ENCODE peak calls at places on chromosomes 3 and 15, in four cellular contexts. U, Y, C and H are unnamed samples.

GRCh38 chr3:52373676-52374075 is 57.6 kb downstream of the DNAH1 start:
- DNase-seq in Y (no peak), C (no peak), U (no peak), H (no peak)

GRCh38 chr3:27800261-27800660 is 78.1 kb upstream of the EOMES start:
- DNase-seq in U (no peak), C (no peak), Y (no peak), H (no peak)

GRCh38 chr15:100295939-100296338 is 45.8 kb downstream of the ADAMTS17 start:
- DNase-seq in C (no peak), Y (no peak), U (no peak), H (no peak)

GRCh38 chr3:123167686-123168085 is 34.1 kb upstream of the SEC22A start:
- DNase-seq in Y (no peak), C (no peak), U (no peak), H (no peak)

GRCh38 chr3:20394243-20394642 is 208.2 kb upstream of the SGO1 start:
- DNase-seq in Y (no peak), U (no peak), C (no peak), H (no peak)

GRCh38 chr3:37861540-37862051 is at the start of gene CTDSPL:
- DNase-seq in Y (no peak), C (no peak), U (peak; percentile 41), H (no peak)

GRCh38 chr3:159938712-159939111 is 49.9 kb upstream of the IL12A start:
- DNase-seq in Y (no peak), U (no peak), C (no peak), H (no peak)

GRCh38 chr3:160400048-160400630 is 689 bp downstream of the SMC4 start:
- DNase-seq in Y (no peak), U (peak; percentile 11), C (no peak), H (peak; percentile 26)

GRCh38 chr3:140014831-140015495 is 80.0 kb downstream of the CLSTN2 start:
- DNase-seq in Y (no peak), U (no peak), C (no peak), H (peak; percentile 79)

GRCh38 chr15:39362832-39363561 is 217.9 kb upstream of the THBS1 start:
- DNase-seq in U (no peak), Y (no peak), C (no peak), H (no peak)

GRCh38 chr3:46089237-46090011 is 62.1 kb upstream of the XCR1 start:
- DNase-seq in C (no peak), Y (no peak), U (no peak), H (peak; percentile 88)

GRCh38 chr15:52261498-52262242 is 33.9 kb downstream of the MYO5C start:
- DNase-seq in U (peak; percentile 53), C (peak; percentile 52), Y (peak; percentile 7), H (peak; percentile 79)

GRCh38 chr3:128222771-128223386 is 69.6 kb downstream of the EEFSEC start:
- DNase-seq in C (no peak), Y (no peak), U (no peak), H (no peak)

GRCh38 chr3:13543251-13543650 is 5.7 kb upstream of the FBLN2 start:
- DNase-seq in C (no peak), U (no peak), Y (no peak), H (no peak)

GRCh38 chr3:177144922-177145321 is 52.4 kb downstream of the TBL1XR1 start:
- DNase-seq in Y (no peak), C (no peak), U (no peak), H (no peak)

GRCh38 chr3:13595001-13595421 is 46.1 kb downstream of the FBLN2 start:
- DNase-seq in Y (no peak), U (no peak), C (no peak), H (no peak)

GRCh38 chr3:48402281-48402732 is 27.6 kb downstream of the PLXNB1 start:
- DNase-seq in Y (no peak), U (peak; percentile 55), C (no peak), H (no peak)

GRCh38 chr3:79361748-79362378 is 405.9 kb downstream of the ROBO1 start:
- DNase-seq in C (no peak), Y (no peak), U (peak; percentile 47), H (peak; percentile 59)

GRCh38 chr15:91625506-91625905 is 228.0 kb upstream of the SLCO3A1 start:
- DNase-seq in Y (no peak), C (no peak), U (no peak), H (no peak)

GRCh38 chr15:40441736-40442531 is 1.2 kb downstream of the BAHD1 start:
- DNase-seq in U (no peak), C (no peak), Y (no peak), H (no peak)

GRCh38 chr15:70833897-70834765 is 19.8 kb downstream of the LARP6 start:
- DNase-seq in C (no peak), U (peak; percentile 78), Y (no peak), H (no peak)

GRCh38 chr3:183554377-183554776 is 1.1 kb downstream of the KLHL6 start:
- DNase-seq in Y (no peak), C (no peak), U (no peak), H (peak; percentile 73)

GRCh38 chr15:89666858-89667705 is 11.8 kb upstream of the KIF7 start:
- DNase-seq in Y (no peak), C (no peak), U (no peak), H (no peak)

GRCh38 chr3:159187232-159187631 is 385.4 kb downstream of the MFSD1 start:
- DNase-seq in Y (no peak), U (no peak), C (no peak), H (no peak)

GRCh38 chr3:11482024-11482423 is 161.7 kb downstream of the VGLL4 start:
- DNase-seq in C (no peak), U (no peak), Y (no peak), H (peak; percentile 78)

GRCh38 chr3:12180218-12180617 is 21.5 kb upstream of the TIMP4 start:
- DNase-seq in U (peak; percentile 90), Y (no peak), C (no peak), H (no peak)

GRCh38 chr3:141402476-141403171 is 34.3 kb downstream of the ZBTB38 start:
- DNase-seq in Y (peak; percentile 46), C (no peak), U (peak; percentile 42), H (peak; percentile 60)